ENCODE peak calls at places on chromosomes 16 and 17, in nine cellular contexts. H is neural progenitor cell, K is HCT116, V is SK-N-SH, E is GM23338, R is OCI-LY7, L is MM.1S, B is GM23248, T is hepatocyte. O is an unnamed sample.
A peak's percentile ranks its signal among the peaks of the same experiment; 100 is the strongest.

GRCh38 chr16:19114359-19115147 is 789 bp downstream of the ITPRIPL2 start:
- DNase-seq in T (peak; percentile 46), H (peak; percentile 44), R (no peak), V (peak; percentile 25), L (no peak), E (peak; percentile 84), K (no peak), B (peak; percentile 89), O (peak; percentile 34)

GRCh38 chr17:74957935-74958549 is 14.5 kb downstream of the HID1 start:
- DNase-seq in B (peak; percentile 56), L (peak; percentile 54), H (peak; percentile 79), K (no peak), V (peak; percentile 96), R (peak; percentile 81), E (peak; percentile 87), T (peak; percentile 73), O (peak; percentile 84)

GRCh38 chr16:4868573-4868972 is 21.3 kb downstream of the UBN1 start:
- DNase-seq in R (no peak), V (no peak), K (no peak), T (peak; percentile 35), B (no peak), L (no peak), E (no peak), H (no peak), O (no peak)

GRCh38 chr17:78258323-78259229 is 27.1 kb downstream of the TMEM235 start:
- DNase-seq in L (peak; percentile 51), E (peak; percentile 62), T (peak; percentile 74), K (no peak), B (peak; percentile 13), R (peak; percentile 45), H (peak; percentile 8), V (peak; percentile 96), O (no peak)

GRCh38 chr16:24139282-24139681 is 116.9 kb upstream of the CACNG3 start:
- DNase-seq in B (no peak), E (peak; percentile 93), L (no peak), K (no peak), V (no peak), H (no peak), R (no peak), T (no peak), O (peak; percentile 3)

GRCh38 chr17:75544250-75544649 is 18.8 kb downstream of the LLGL2 start:
- DNase-seq in R (no peak), V (no peak), L (no peak), K (no peak), T (no peak), E (no peak), H (no peak), B (no peak), O (no peak)

GRCh38 chr17:9120471-9120870 is 99.2 kb downstream of the NTN1 start:
- DNase-seq in E (peak; percentile 54), L (no peak), R (no peak), K (peak; percentile 3), B (no peak), T (no peak), V (no peak), H (peak; percentile 45), O (no peak)

GRCh38 chr17:56936697-56937322 is 23.0 kb upstream of the TRIM25 start:
- DNase-seq in L (no peak), V (no peak), R (no peak), H (no peak), B (no peak), K (no peak), E (no peak), T (no peak), O (no peak)

GRCh38 chr16:75258807-75259141 is 7.3 kb upstream of the BCAR1 start:
- DNase-seq in K (no peak), B (no peak), H (no peak), L (no peak), R (no peak), V (peak; percentile 52), T (no peak), E (no peak), O (no peak)

GRCh38 chr16:88296437-88297177 is 86.2 kb upstream of the ZNF469 start:
- DNase-seq in L (no peak), V (no peak), T (no peak), R (no peak), H (no peak), E (no peak), B (no peak), K (no peak), O (no peak)

GRCh38 chr16:81723098-81723723 is 55.9 kb upstream of the PLCG2 start:
- DNase-seq in R (peak; percentile 90), V (peak; percentile 83), K (peak; percentile 92), L (peak; percentile 72), T (peak; percentile 92), E (peak; percentile 94), B (peak; percentile 84), H (peak; percentile 92), O (peak; percentile 89)

GRCh38 chr17:65902165-65902564 is 289.8 kb downstream of the CEP112 start:
- DNase-seq in H (no peak), V (no peak), E (no peak), K (no peak), T (no peak), B (no peak), R (no peak), L (no peak), O (no peak)

DNA sequence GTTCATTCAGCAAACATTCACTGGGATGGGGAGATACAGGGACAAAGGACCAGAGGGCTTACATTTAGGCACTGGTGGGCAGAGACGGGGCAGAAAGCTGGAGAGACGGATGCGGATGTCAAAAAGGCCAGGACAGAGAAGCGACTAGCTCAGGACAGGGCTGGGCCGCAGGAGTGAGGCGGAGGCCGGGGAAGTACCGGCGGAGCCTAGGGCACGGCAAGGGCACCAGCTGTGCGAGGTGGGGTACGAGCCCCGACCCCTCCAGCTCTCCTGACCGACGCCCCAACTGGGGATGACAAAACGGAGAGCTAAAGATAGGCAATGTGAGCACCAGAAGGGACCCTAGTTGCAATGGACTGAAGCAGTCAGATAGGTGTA is 3.9 kb upstream of the SGCA start:
- DNase-seq in R (no peak), V (no peak), K (no peak), T (no peak), L (no peak), E (peak; percentile 45), H (no peak), B (no peak), O (no peak)
- H3K4me3 ChIP-seq in R (peak overlapping the region; percentile 68), V (peak overlapping the region; percentile 60), K (no peak overlapping the region), T (no peak overlapping the region), L (peak overlapping the region; percentile 59), E (peak overlapping the region; percentile 67), H (peak overlapping the region; percentile 46), B (peak overlapping the region; percentile 87), O (peak overlapping the region; percentile 70)

GRCh38 chr17:80027043-80027435 is 8.6 kb downstream of the TBC1D16 start:
- DNase-seq in R (no peak), H (no peak), K (no peak), B (no peak), E (no peak), L (no peak), T (no peak), V (no peak), O (no peak)

GRCh38 chr17:80026359-80027042 is 9.2 kb downstream of the TBC1D16 start:
- DNase-seq in H (no peak), R (no peak), T (no peak), L (no peak), B (no peak), E (no peak), V (no peak), K (no peak), O (no peak)

GRCh38 chr17:80025140-80025539 is 10.5 kb downstream of the TBC1D16 start:
- DNase-seq in B (no peak), L (no peak), E (peak; percentile 63), H (peak; percentile 52), R (no peak), T (peak; percentile 50), K (no peak), V (peak; percentile 59), O (no peak)

GRCh38 chr17:80024206-80024972 is 11.3 kb downstream of the TBC1D16 start:
- DNase-seq in K (no peak), L (no peak), H (no peak), B (no peak), R (no peak), T (no peak), E (no peak), V (no peak), O (no peak)

GRCh38 chr17:80025796-80026195 is 9.9 kb downstream of the TBC1D16 start:
- DNase-seq in R (no peak), H (no peak), V (no peak), L (no peak), T (no peak), K (no peak), E (no peak), B (no peak), O (no peak)
- H2AFZ ChIP-seq in R (no peak overlapping the region), H (no peak overlapping the region), V (no peak overlapping the region), L (no peak overlapping the region), T (no peak overlapping the region), K (no peak overlapping the region), E (no peak overlapping the region), B (no peak overlapping the region), O (no peak overlapping the region)

GRCh38 chr17:15490634-15491261 is 23.3 kb upstream of the CDRT4 start:
- DNase-seq in E (peak; percentile 85), T (peak; percentile 78), K (peak; percentile 81), B (peak; percentile 93), L (no peak), H (peak; percentile 59), R (no peak), V (no peak), O (peak; percentile 74)
- TF ChIP-seq EZH2phosphoT487 in E (no peak), T (no peak), K (no peak), B (no peak), L (no peak), H (no peak), R (no peak), V (no peak), O (no peak)

DNA sequence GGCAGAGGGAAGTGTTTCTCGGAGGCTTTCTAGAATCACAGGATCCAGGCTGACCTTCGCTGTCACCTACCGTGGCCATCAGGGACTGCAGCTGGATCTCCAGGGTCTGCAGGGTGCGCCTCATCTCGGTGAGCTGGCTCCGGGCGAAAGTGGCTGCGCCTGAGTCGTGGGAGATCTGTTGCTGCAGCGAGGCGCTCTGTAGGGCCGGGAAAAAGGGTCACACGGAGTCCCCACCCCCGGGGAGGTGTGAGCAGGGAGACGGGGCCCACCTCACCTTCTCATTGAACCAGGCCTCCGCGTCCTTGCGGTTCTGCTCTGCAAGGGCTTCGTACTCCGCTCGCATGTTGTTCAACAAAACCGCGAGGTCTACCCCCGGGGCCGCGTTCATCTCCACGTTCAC is 2.9 kb downstream of the KRT28 start:
- DNase-seq in R (no peak), K (no peak), T (no peak), H (no peak), B (no peak), L (no peak), V (no peak), E (peak; percentile 37), O (no peak)
- H3K4me3 ChIP-seq in R (no peak overlapping the region), K (no peak overlapping the region), T (no peak overlapping the region), H (no peak overlapping the region), B (no peak overlapping the region), L (no peak overlapping the region), V (no peak overlapping the region), E (no peak overlapping the region), O (no peak overlapping the region)

GRCh38 chr17:3865166-3865565 is 19.1 kb upstream of the NCBP3 start:
- DNase-seq in R (no peak), L (no peak), V (no peak), K (no peak), H (no peak), B (peak; percentile 87), E (no peak), T (no peak), O (no peak)
- H2AFZ ChIP-seq in R (no peak overlapping the region), L (no peak overlapping the region), V (no peak overlapping the region), K (no peak overlapping the region), H (no peak overlapping the region), B (peak overlapping the region; percentile 12), E (no peak overlapping the region), T (no peak overlapping the region), O (no peak overlapping the region)

O was measured in PC-3.